ENCODE peak calls at places on chromosomes 3 and 15, in ten cellular contexts. H is CD8-positive, alpha-beta T cell; R is A549; J is CD4-positive, alpha-beta T cell; Q is endothelial cell; Z is thoracic aorta; A is testis; V is fibroblast of the aortic adventitia; O is brain microvascular endothelial cell; D is breast epithelium. I is an unnamed sample.

GRCh38 chr3:158491968-158492367 is 79.0 kb upstream of the MLF1 start:
- DNase-seq in H (no peak), R (no peak), J (no peak), Q (no peak), Z (no peak), A (no peak), V (no peak), O (no peak), D (no peak), I (no peak)

GRCh38 chr3:28232659-28233058 is 8.8 kb upstream of the CMC1 start:
- DNase-seq in H (no peak), R (no peak), J (no peak), Q (no peak), Z (no peak), A (no peak), V (no peak), O (no peak), D (no peak), I (no peak)

GRCh38 chr15:95132774-95133173 is 901.4 kb downstream of the MCTP2 start:
- DNase-seq in H (no peak), R (no peak), J (no peak), Q (no peak), Z (no peak), A (no peak), V (peak), O (peak), D (no peak), I (peak)

GRCh38 chr15:76223521-76223920 is 87.7 kb downstream of the ETFA start:
- DNase-seq in H (no peak), R (no peak), J (no peak), Q (no peak), Z (no peak), A (no peak), V (no peak), O (no peak), D (no peak), I (no peak)

GRCh38 chr3:159499031-159499793 is 489.4 kb upstream of the IL12A start:
- DNase-seq in H (no peak), R (no peak), J (no peak), Q (no peak), Z (no peak), A (no peak), V (no peak), O (peak), D (no peak), I (peak)

GRCh38 chr15:25065876-25066275 is 111.1 kb downstream of the SNRPN start:
- DNase-seq in H (no peak), R (no peak), J (no peak), Q (no peak), Z (no peak), A (no peak), V (no peak), O (no peak), D (no peak), I (no peak)

GRCh38 chr3:13708871-13709595 is 160.1 kb downstream of the FBLN2 start:
- DNase-seq in H (no peak), R (no peak), J (no peak), Q (peak), Z (no peak), A (no peak), V (no peak), O (no peak), D (peak), I (no peak)

GRCh38 chr15:84826369-84826823 is 9.2 kb downstream of the ALPK3 start:
- DNase-seq in H (no peak), R (peak), J (no peak), Q (peak), Z (no peak), A (no peak), V (peak), O (no peak), D (no peak), I (no peak)

GRCh38 chr3:170055209-170055608 is 17.4 kb downstream of the GPR160 start:
- DNase-seq in H (no peak), R (no peak), J (no peak), Q (no peak), Z (no peak), A (no peak), V (no peak), O (peak), D (no peak), I (peak)

GRCh38 chr3:51704511-51704950 is 2.3 kb upstream of the GRM2 start:
- DNase-seq in H (no peak), R (no peak), J (no peak), Q (no peak), Z (no peak), A (no peak), V (no peak), O (no peak), D (no peak), I (no peak)

GRCh38 chr15:79090487-79091203 is at the start of gene RASGRF1:
- DNase-seq in H (no peak), R (peak), J (no peak), Q (peak), Z (no peak), A (peak), V (no peak), O (no peak), D (no peak), I (no peak)

DNA sequence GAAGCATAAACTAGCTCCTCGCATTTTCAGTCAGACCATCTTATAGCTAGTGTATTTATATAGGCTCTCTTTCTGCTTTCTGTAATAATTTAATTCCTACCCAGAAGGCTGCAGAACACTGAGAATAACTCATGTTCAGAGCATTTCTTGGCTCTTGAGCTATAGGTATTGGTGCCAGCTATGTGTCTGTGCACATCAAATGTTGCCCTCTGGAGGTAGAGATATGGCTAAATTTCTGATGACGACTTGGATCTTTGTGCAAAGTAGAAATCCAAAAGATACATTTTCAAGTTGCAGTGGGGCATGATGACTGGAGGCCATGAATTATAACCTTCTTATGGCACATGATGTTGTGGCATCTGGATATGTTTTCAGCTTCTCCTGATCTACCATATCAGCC is 336.2 kb upstream of the TPM1 start:
- DNase-seq in H (no peak), R (peak), J (no peak), Q (no peak), Z (no peak), A (no peak), V (peak), O (no peak), D (no peak), I (no peak)
- TF ChIP-seq CTCF in H (no peak), R (peak), J (no peak), Q (no peak), Z (peak), A (no peak), V (no peak), O (peak), D (no peak), I (no peak)

DNA sequence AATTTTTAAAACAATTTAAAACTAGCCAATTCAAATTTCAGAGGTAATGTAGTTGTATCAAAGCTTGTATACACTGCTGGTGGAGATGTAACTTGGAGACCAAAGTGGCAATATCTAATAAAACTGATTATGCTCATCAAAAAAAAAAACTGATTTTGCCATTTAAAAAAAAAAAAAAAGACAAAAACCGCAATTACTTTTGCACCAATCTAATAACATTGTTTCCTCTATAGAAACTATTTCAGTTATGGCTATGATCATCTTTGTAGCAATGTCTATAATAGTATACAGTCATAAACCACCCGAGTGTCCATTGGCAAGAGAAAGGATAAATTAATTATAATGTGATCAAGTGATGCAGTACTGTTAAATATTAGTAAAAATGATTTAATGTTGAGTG is 149.3 kb upstream of the SEMA6D start:
- DNase-seq in H (no peak), R (no peak), J (no peak), Q (no peak), Z (no peak), A (no peak), V (no peak), O (no peak), D (no peak), I (no peak)
- TF ChIP-seq CTCF in H (no peak), R (no peak), J (no peak), Q (no peak), Z (no peak), A (no peak), V (no peak), O (no peak), D (no peak), I (no peak)

GRCh38 chr3:31724681-31725080 is 192.0 kb downstream of the STT3B start:
- DNase-seq in H (no peak), R (peak), J (no peak), Q (no peak), Z (no peak), A (no peak), V (peak), O (no peak), D (no peak), I (no peak)
- TF ChIP-seq CTCF in H (no peak), R (no peak), J (no peak), Q (no peak), Z (no peak), A (no peak), V (peak), O (peak), D (no peak), I (peak)

GRCh38 chr3:21294768-21295167 is 456.2 kb downstream of the ZNF385D start:
- DNase-seq in H (no peak), R (no peak), J (no peak), Q (no peak), Z (no peak), A (no peak), V (peak), O (no peak), D (no peak), I (peak)

GRCh38 chr3:21292971-21293370 is 458.0 kb downstream of the ZNF385D start:
- DNase-seq in H (no peak), R (no peak), J (no peak), Q (no peak), Z (no peak), A (no peak), V (no peak), O (no peak), D (no peak), I (no peak)

DNA sequence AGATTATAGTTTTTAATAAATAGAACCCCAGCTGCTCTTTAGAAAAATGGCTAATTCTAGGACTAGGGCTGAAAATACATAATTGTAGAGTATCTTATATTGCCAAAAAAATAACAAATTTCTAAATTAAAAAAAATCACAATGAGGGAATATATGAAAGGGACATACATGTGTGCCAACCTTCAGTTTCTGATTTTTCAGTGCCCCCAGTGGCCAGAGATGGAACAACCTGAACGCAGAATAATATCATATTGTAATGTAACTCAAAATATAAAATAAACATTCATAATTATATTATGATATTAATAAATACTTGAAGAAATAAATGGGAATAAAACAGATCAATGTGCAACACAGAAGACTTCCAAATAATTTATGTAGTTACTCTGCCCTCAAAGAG is 460.5 kb downstream of the ZNF385D start:
- DNase-seq in H (no peak), R (peak), J (no peak), Q (no peak), Z (no peak), A (no peak), V (no peak), O (no peak), D (no peak), I (no peak)
- TF ChIP-seq CTCF in H (no peak), R (peak), J (no peak), Q (peak), Z (peak), A (peak), V (peak), O (peak), D (peak), I (peak)

GRCh38 chr15:99121691-99122410 is 17.0 kb downstream of the SYNM start:
- DNase-seq in H (no peak), R (no peak), J (no peak), Q (no peak), Z (no peak), A (no peak), V (no peak), O (no peak), D (no peak), I (no peak)

GRCh38 chr15:99120050-99120777 is 15.3 kb downstream of the SYNM start:
- DNase-seq in H (no peak), R (no peak), J (no peak), Q (no peak), Z (no peak), A (no peak), V (no peak), O (no peak), D (no peak), I (no peak)

GRCh38 chr15:99122831-99123705 is 18.2 kb downstream of the SYNM start:
- DNase-seq in H (no peak), R (no peak), J (no peak), Q (no peak), Z (no peak), A (no peak), V (no peak), O (no peak), D (no peak), I (no peak)

GRCh38 chr15:99118801-99119546 is 14.1 kb downstream of the SYNM start:
- DNase-seq in H (no peak), R (no peak), J (no peak), Q (no peak), Z (no peak), A (no peak), V (no peak), O (no peak), D (no peak), I (no peak)

GRCh38 chr15:99121207-99121606 is 16.3 kb downstream of the SYNM start:
- DNase-seq in H (no peak), R (no peak), J (no peak), Q (no peak), Z (no peak), A (no peak), V (no peak), O (no peak), D (no peak), I (no peak)
- TF ChIP-seq CTCF in H (no peak), R (no peak), J (no peak), Q (no peak), Z (no peak), A (no peak), V (no peak), O (no peak), D (no peak), I (no peak)

I was measured in HFFc6.